ENCODE peak calls at places on chromosome 6, in five cellular contexts. P, I, T, Y and M are unnamed samples.

GRCh38 chr6:151502499-151502898 is 8.7 kb downstream of the CCDC170 start:
- DNase-seq in P (no peak), I (peak; percentile 22), Y (no peak), T (no peak), M (no peak)

GRCh38 chr6:43942011-43942442 is 172.0 kb downstream of the VEGFA start:
- DNase-seq in T (no peak), I (no peak), P (peak; percentile 77), Y (no peak), M (no peak)

GRCh38 chr6:75524322-75524972 is 30.8 kb upstream of the FILIP1 start:
- DNase-seq in T (no peak), I (peak; percentile 10), P (no peak), Y (no peak), M (peak; percentile 75)

GRCh38 chr6:2999005-2999620 is 581 bp upstream of the NQO2 start:
- DNase-seq in T (no peak), Y (peak; percentile 64), P (no peak), I (no peak), M (no peak)

GRCh38 chr6:167653561-167653960 is 173.2 kb upstream of the AFDN start:
- DNase-seq in P (no peak), T (no peak), I (no peak), Y (no peak), M (no peak)

GRCh38 chr6:85997206-85997605 is 354.5 kb upstream of the SYNCRIP start:
- DNase-seq in P (no peak), Y (no peak), T (no peak), I (no peak), M (no peak)

GRCh38 chr6:169803291-169803811 is 51.9 kb downstream of the ERMARD start:
- DNase-seq in I (no peak), P (no peak), Y (no peak), T (peak; percentile 15), M (no peak)

GRCh38 chr6:26234421-26235239 is 130.4 kb upstream of the BTN3A2 start:
- DNase-seq in T (peak; percentile 90), I (no peak), P (peak; percentile 48), Y (peak; percentile 61), M (no peak)

GRCh38 chr6:144321839-144322591 is 36.9 kb downstream of the UTRN start:
- DNase-seq in I (no peak), P (no peak), T (no peak), Y (no peak), M (no peak)

GRCh38 chr6:134345780-134346179 is 27.9 kb upstream of the SGK1 start:
- DNase-seq in T (no peak), I (no peak), Y (no peak), P (no peak), M (no peak)

GRCh38 chr6:149230729-149231434 is 86.6 kb upstream of the TAB2 start:
- DNase-seq in T (no peak), I (no peak), P (no peak), Y (no peak), M (no peak)

GRCh38 chr6:106574729-106575458 is 54.4 kb downstream of the RTN4IP1 start:
- DNase-seq in Y (no peak), I (peak; percentile 73), P (no peak), T (no peak), M (peak; percentile 36)

GRCh38 chr6:133705731-133706130 is 183.2 kb upstream of the TCF21 start:
- DNase-seq in Y (no peak), I (no peak), T (no peak), P (no peak), M (no peak)

GRCh38 chr6:75830959-75831885 is 82.2 kb downstream of the MYO6 start:
- DNase-seq in T (no peak), Y (peak; percentile 2), I (no peak), P (no peak), M (no peak)

GRCh38 chr6:131885237-131885636 is 65.9 kb downstream of the CCN2 start:
- DNase-seq in I (no peak), Y (no peak), P (no peak), T (no peak), M (no peak)

GRCh38 chr6:28657756-28658465 is 132.2 kb downstream of the GPX5 start:
- DNase-seq in I (peak; percentile 47), P (no peak), T (peak; percentile 59), Y (peak; percentile 63), M (no peak)